ENCODE peak calls at places on chromosomes 5 and 9, in four cellular contexts. S, T, L and D are unnamed samples.
A peak's percentile ranks its signal among the peaks of the same experiment; 100 is the strongest.

GRCh38 chr5:24905123-24905522 is 260.3 kb upstream of the CDH10 start:
- DNase-seq in T (no peak), L (no peak), S (no peak), D (no peak)

GRCh38 chr9:34139477-34140146 is 13.1 kb upstream of the DCAF12 start:
- DNase-seq in S (peak; percentile 53), L (no peak), T (no peak), D (no peak)

GRCh38 chr9:129624168-129624759 is 1.7 kb upstream of the NTMT1 start:
- DNase-seq in S (peak; percentile 46), L (no peak), T (no peak), D (no peak)

GRCh38 chr9:23215688-23216087 is 610.4 kb downstream of the ELAVL2 start:
- DNase-seq in L (no peak), S (no peak), T (no peak), D (no peak)

GRCh38 chr5:17991775-17992174 is 357.5 kb downstream of the TAF11L14 start:
- DNase-seq in L (no peak), T (no peak), S (no peak), D (no peak)

GRCh38 chr9:137724114-137724445 is 105.3 kb downstream of the EHMT1 start:
- DNase-seq in L (no peak), T (peak; percentile 61), S (no peak), D (peak; percentile 81)

GRCh38 chr5:81590498-81591384 is 160.2 kb downstream of the SSBP2 start:
- DNase-seq in T (peak; percentile 17), S (no peak), L (no peak), D (peak; percentile 28)

GRCh38 chr9:38068616-38068865 is 486 bp downstream of the SHB start:
- DNase-seq in T (no peak), S (no peak), L (no peak), D (no peak)

DNA sequence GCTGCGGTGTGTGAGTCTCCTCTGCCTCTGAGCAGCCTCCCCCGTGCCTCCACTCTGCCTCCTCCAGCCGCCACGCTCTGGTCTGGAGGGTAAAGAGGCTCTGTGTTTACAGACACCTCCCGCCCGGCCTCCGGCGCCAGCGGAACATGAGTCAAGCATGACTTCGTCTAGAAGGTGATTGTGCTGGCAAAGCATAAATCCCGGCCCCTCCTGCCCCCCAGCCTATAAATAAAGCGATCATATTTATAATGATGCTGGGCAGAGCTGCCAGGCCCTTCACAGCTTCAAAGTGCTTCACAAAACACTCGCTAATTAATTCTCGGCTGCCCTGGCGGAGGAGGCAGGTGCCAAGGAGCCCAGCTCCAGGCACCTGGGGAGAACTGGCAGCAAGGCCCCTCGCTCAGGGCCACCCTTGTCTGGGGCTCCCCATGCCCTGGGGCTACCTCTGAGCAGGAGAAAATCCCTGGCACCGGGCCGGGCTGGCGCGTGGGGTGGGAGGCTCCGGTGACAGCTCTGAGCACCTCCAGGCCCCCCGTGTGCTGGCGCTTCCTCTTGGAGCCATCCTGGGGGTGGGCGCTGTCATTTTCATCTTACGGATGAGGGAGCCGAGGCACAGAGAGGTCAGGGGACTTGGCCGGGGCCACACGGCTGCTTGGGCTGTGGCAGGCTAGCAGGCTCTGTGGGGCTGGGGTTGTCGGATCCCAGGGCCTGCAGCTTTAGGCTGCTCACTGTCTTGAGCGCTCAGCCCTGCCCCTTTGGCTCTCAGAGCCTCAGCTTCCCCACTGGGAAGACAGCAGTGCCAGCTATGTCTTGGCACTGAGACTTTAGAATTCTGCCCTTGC is 87.9 kb downstream of the RXRA start:
- DNase-seq in T (no peak), S (no peak), L (no peak), D (no peak)
- H3K4me1 ChIP-seq in T (no peaks in the 10 kb centered on the region), S (no peaks in the 10 kb centered on the region), L (no peaks in the 10 kb centered on the region), D (peaks cover 28% of the 10 kb centered on the region)

DNA sequence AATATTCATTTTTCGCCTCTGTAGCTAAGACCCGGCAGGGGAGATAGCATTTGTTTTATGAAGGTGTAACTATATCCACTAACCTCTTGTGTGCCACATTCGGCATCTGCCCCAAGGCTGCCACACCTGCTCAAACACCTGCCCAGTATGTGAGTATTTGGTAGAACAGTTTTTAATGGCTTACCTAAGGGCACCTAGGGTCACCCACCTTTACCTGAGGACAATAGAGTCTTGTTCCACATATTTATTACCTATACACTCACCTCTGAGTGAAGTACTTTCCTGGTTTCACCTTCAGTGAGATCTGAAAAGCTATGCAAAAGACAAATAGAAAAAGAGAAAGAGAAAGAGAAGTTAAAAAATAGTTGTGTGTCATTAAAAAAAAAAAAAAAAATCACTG is 68.0 kb upstream of the PIP5K1B start:
- DNase-seq in S (no peak), T (no peak), L (no peak), D (no peak)
- H3K9ac ChIP-seq in S (no peak overlapping the region), T (no peak overlapping the region), L (no peak overlapping the region), D (no peak overlapping the region)

DNA sequence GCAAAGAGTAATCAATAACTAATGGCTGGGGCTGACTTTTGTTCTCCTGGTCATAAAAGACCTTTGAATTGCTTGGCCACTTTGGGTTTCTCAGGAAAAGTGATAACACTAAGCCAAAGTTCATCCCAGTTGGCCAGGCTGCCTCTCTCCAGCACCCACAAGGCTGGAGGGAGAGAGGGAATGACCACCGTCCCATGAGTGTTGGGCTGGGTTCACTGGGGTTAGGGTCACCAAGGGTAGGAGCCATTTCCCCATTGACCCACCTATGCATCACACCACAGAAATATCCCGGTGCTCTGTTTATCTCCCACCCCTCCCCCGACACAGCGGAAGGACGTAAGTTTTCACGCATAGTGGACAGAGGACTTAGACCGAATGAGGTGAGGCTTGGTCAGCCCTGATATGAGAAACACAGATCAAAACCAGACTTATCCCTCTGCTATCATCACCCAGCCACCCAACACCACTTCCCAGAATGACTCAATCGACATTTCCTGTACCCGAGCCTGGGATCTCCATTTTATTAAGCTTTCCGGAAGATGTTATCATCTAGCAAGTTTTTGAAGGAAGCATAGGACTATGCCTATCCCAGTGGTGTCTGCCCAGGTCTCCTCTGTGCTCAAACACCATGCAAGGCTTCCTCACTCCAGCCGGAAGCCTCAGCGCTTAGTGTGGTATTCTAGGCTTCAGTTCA is 27.0 kb upstream of the PPARGC1B start:
- DNase-seq in S (no peak), T (no peak), L (no peak), D (no peak)
- TF ChIP-seq SUZ12 in S (no peak), T (no peak), L (no peak), D (no peak)

DNA sequence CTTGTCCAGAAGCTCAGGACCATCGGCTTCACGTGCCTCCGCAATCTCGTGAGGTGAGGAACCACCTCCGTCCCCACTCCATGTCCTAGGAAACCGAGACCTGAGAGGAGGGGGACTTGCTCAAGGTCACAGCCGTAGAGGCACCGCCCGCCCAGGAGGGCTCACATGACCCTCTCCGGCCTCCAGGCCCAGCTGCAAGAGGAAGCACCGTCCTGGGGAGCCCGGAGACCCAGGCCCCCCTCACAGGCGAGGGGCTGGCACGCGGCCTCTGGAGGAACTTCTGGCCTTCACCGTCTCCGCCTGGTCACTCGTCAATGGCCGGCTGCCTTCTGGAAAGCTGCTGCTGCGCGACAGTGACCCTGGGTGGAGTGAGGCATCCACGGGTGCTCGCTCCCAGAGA is 24.2 kb downstream of the FAM78A start:
- DNase-seq in T (no peak), L (no peak), S (no peak), D (no peak)
- H3K4me1 ChIP-seq in T (no peaks in the 10 kb centered on the region), L (peaks cover 48% of the 10 kb centered on the region), S (peaks cover 24% of the 10 kb centered on the region), D (peaks cover 9% of the 10 kb centered on the region)

GRCh38 chr9:70043689-70044449 is at the start of gene MAMDC2:
- DNase-seq in T (no peak), L (no peak), S (no peak), D (peak; percentile 43)
- H3K9ac ChIP-seq in T (no peak within 1 kb of the TSS), L (no peak within 1 kb of the TSS), S (no peak within 1 kb of the TSS), D (peak within 1 kb of the TSS; percentile 78)

GRCh38 chr5:93894471-93895354 is 153.3 kb upstream of the POU5F2 start:
- DNase-seq in S (no peak), L (no peak), T (no peak), D (peak; percentile 1)
- TF ChIP-seq SUZ12 in S (no peak), L (no peak), T (no peak), D (no peak)